ENCODE peak calls at places on chromosome 10, in six cellular contexts. S is chondrocyte; A is amniotic epithelial cell; G is iris pigment epithelial cell; J is ecto neural progenitor cell; O is activated CD8-positive, alpha-beta memory T cell treated with anti-CD3 and anti-CD28 coated beads, Interleukin-2, amount 50 U/mL, for 4 hours. D is an unnamed sample.

GRCh38 chr10:43409385-43410109 is 561 bp upstream of the HNRNPF start:
- DNase-seq in O (peak; percentile 62), J (no peak), A (no peak), S (no peak), G (no peak), D (no peak)

GRCh38 chr10:48429309-48429708 is 122.8 kb downstream of the MAPK8 start:
- DNase-seq in O (no peak), J (no peak), S (no peak), A (no peak), G (no peak), D (no peak)

GRCh38 chr10:17084989-17085725 is 44.5 kb downstream of the CUBN start:
- DNase-seq in A (no peak), G (no peak), S (no peak), O (no peak), J (no peak), D (no peak)

GRCh38 chr10:29858352-29859267 is 200.8 kb downstream of the JCAD start:
- DNase-seq in S (no peak), J (peak; percentile 63), O (no peak), G (peak; percentile 72), A (peak; percentile 56), D (no peak)

GRCh38 chr10:52215745-52216361 is 98.2 kb upstream of the DKK1 start:
- DNase-seq in S (no peak), G (peak; percentile 74), J (peak; percentile 49), A (peak; percentile 65), O (peak; percentile 17), D (peak; percentile 51)

GRCh38 chr10:6927001-6927400 is 346.9 kb upstream of the PRKCQ start:
- DNase-seq in G (no peak), A (no peak), S (no peak), J (no peak), O (no peak), D (no peak)

GRCh38 chr10:15068802-15069201 is 19.8 kb downstream of the ACBD7 start:
- DNase-seq in O (no peak), A (peak; percentile 96), J (no peak), S (no peak), G (peak; percentile 98), D (peak; percentile 78)

GRCh38 chr10:74079028-74079913 is 71.4 kb downstream of the AP3M1 start:
- DNase-seq in A (no peak), J (no peak), G (peak; percentile 45), S (no peak), O (no peak), D (no peak)

GRCh38 chr10:5940807-5941218 is 36.5 kb downstream of the IL15RA start:
- DNase-seq in S (no peak), A (no peak), G (no peak), J (no peak), O (no peak), D (no peak)

D was measured in skeletal muscle cell.